ENCODE peak calls at places on chromosomes 4 and X, in seven cellular contexts. B, O, Y, Q, H, K and J are unnamed samples.

GRCh38 chrX:27915617-27916016 is 65.6 kb downstream of the DCAF8L1 start:
- DNase-seq in B (peak; percentile 10), Q (no peak), Y (peak; percentile 17), O (no peak), H (no peak), K (no peak), J (peak; percentile 27)

GRCh38 chrX:150696836-150697235 is 3.6 kb downstream of the MTMR1 start:
- DNase-seq in O (no peak), Q (no peak), H (no peak), K (no peak), B (peak; percentile 3), Y (no peak), J (no peak)

GRCh38 chrX:46015653-46016052 is 529.6 kb downstream of the ZNF674 start:
- DNase-seq in Q (no peak), O (no peak), B (no peak), Y (no peak), K (no peak), H (no peak), J (no peak)

GRCh38 chr4:81207793-81208192 is 7.2 kb downstream of the PRKG2 start:
- DNase-seq in Q (no peak), Y (peak; percentile 94), K (no peak), O (no peak), H (no peak), B (peak; percentile 79), J (no peak)

GRCh38 chr4:151417164-151417571 is 8.2 kb downstream of the FHIP1A start:
- DNase-seq in H (no peak), Y (no peak), B (no peak), Q (no peak), O (no peak), K (no peak), J (peak; percentile 25)

GRCh38 chr4:38818441-38818976 is 13.9 kb upstream of the TLR1 start:
- DNase-seq in B (no peak), Y (no peak), Q (no peak), K (no peak), H (no peak), O (no peak), J (no peak)

GRCh38 chr4:15718959-15719358 is 16.1 kb downstream of the BST1 start:
- DNase-seq in H (no peak), Q (no peak), K (no peak), O (no peak), B (no peak), Y (no peak), J (no peak)

GRCh38 chrX:119488749-119489148 is 20.5 kb downstream of the SLC25A5 start:
- DNase-seq in B (peak; percentile 62), Y (peak; percentile 71), Q (no peak), K (peak; percentile 41), O (peak; percentile 50), H (peak; percentile 64), J (peak; percentile 40)

GRCh38 chrX:138756234-138756633 is 44.7 kb upstream of the FGF13 start:
- DNase-seq in Y (peak; percentile 12), K (no peak), O (peak; percentile 77), B (peak; percentile 0), Q (no peak), H (no peak), J (peak; percentile 4)

GRCh38 chrX:153634832-153635231 is 12.2 kb upstream of the DUSP9 start:
- DNase-seq in H (no peak), Q (no peak), B (no peak), K (no peak), O (no peak), Y (no peak), J (no peak)

GRCh38 chr4:37476256-37476655 is 209.9 kb downstream of the RELL1 start:
- DNase-seq in Y (no peak), K (no peak), B (no peak), O (no peak), H (no peak), Q (no peak), J (no peak)

GRCh38 chrX:12999422-12999821 is 24.5 kb downstream of the TMSB4X start:
- DNase-seq in Q (no peak), B (no peak), K (peak; percentile 55), H (no peak), O (no peak), Y (no peak), J (no peak)

GRCh38 chr4:38856524-38857337 is at the start of gene TLR6:
- DNase-seq in H (no peak), B (peak; percentile 59), O (peak; percentile 68), K (peak; percentile 50), Q (peak; percentile 76), Y (peak; percentile 72), J (peak; percentile 58)

GRCh38 chrX:9416562-9417319 is 48.1 kb upstream of the TBL1X start:
- DNase-seq in O (no peak), K (no peak), Y (peak; percentile 49), H (no peak), Q (no peak), B (peak; percentile 65), J (peak; percentile 50)

GRCh38 chr4:85867281-85867680 is 392.3 kb downstream of the ARHGAP24 start:
- DNase-seq in O (no peak), Q (no peak), B (peak; percentile 72), H (no peak), K (no peak), Y (no peak), J (no peak)